ENCODE peak calls at places on chromosomes 5 and 9, in four cellular contexts. One of them, this sample, is unnamed.

GRCh38 chr5:50667079-50667652 is 729 bp downstream of the PARP8 start:
- DNase-seq in H1: peak
- DNase-seq in neuronal stem cell: peak
- DNase-seq in IMR-90: peak
- DNase-seq in this sample: peak

GRCh38 chr9:78613006-78613405 is 316.1 kb downstream of the PSAT1 start:
- DNase-seq in neuronal stem cell: no peak
- DNase-seq in IMR-90: no peak
- DNase-seq in H1: no peak
- DNase-seq in this sample: no peak

GRCh38 chr5:79077680-79078365 is 8.3 kb downstream of the BHMT2 start:
- DNase-seq in neuronal stem cell: no peak
- DNase-seq in H1: no peak
- DNase-seq in IMR-90: peak
- DNase-seq in this sample: peak

GRCh38 chr9:123239726-123240125 is 28.7 kb downstream of the STRBP start:
- DNase-seq in H1: no peak
- DNase-seq in neuronal stem cell: no peak
- DNase-seq in IMR-90: no peak
- DNase-seq in this sample: no peak

GRCh38 chr9:124132671-124133147 is 121.1 kb downstream of the LHX2 start:
- DNase-seq in IMR-90: peak
- DNase-seq in H1: no peak
- DNase-seq in neuronal stem cell: no peak
- DNase-seq in this sample: no peak

GRCh38 chr5:58410441-58410840 is 49.4 kb downstream of the PLK2 start:
- DNase-seq in neuronal stem cell: no peak
- DNase-seq in IMR-90: peak
- DNase-seq in H1: no peak
- DNase-seq in this sample: peak

GRCh38 chr9:113652355-113653152 is 189.0 kb downstream of the RGS3 start:
- DNase-seq in neuronal stem cell: no peak
- DNase-seq in IMR-90: no peak
- DNase-seq in H1: no peak
- DNase-seq in this sample: no peak

GRCh38 chr9:90830977-90831376 is 29.4 kb downstream of the SYK start:
- DNase-seq in H1: no peak
- DNase-seq in IMR-90: no peak
- DNase-seq in neuronal stem cell: no peak
- DNase-seq in this sample: no peak

GRCh38 chr5:14728109-14728938 is 63.8 kb downstream of the OTULIN start:
- DNase-seq in IMR-90: no peak
- DNase-seq in neuronal stem cell: peak
- DNase-seq in H1: peak
- DNase-seq in this sample: no peak

GRCh38 chr9:78149738-78150291 is 86.1 kb upstream of the CEP78 start:
- DNase-seq in H1: no peak
- DNase-seq in IMR-90: no peak
- DNase-seq in neuronal stem cell: no peak
- DNase-seq in this sample: no peak

GRCh38 chr5:1967716-1968115 is 85.0 kb upstream of the IRX4 start:
- DNase-seq in IMR-90: no peak
- DNase-seq in H1: no peak
- DNase-seq in neuronal stem cell: no peak
- DNase-seq in this sample: no peak

GRCh38 chr9:97322105-97322504 is 14.6 kb downstream of the CCDC180 start:
- DNase-seq in IMR-90: no peak
- DNase-seq in H1: no peak
- DNase-seq in neuronal stem cell: no peak
- DNase-seq in this sample: no peak

GRCh38 chr9:94870793-94871558 is 144.5 kb downstream of the AOPEP start:
- DNase-seq in neuronal stem cell: no peak
- DNase-seq in IMR-90: no peak
- DNase-seq in H1: peak
- DNase-seq in this sample: peak

GRCh38 chr5:34639852-34640626 is 16.1 kb upstream of the RAI14 start:
- DNase-seq in H1: no peak
- DNase-seq in IMR-90: peak
- DNase-seq in neuronal stem cell: no peak
- DNase-seq in this sample: no peak

GRCh38 chr5:138438724-138439536 is at the start of gene REEP2:
- DNase-seq in H1: peak
- DNase-seq in IMR-90: peak
- DNase-seq in neuronal stem cell: peak
- DNase-seq in this sample: peak

GRCh38 chr9:98046161-98046543 is 10.4 kb upstream of the NANS start:
- DNase-seq in neuronal stem cell: no peak
- DNase-seq in IMR-90: no peak
- DNase-seq in H1: no peak
- DNase-seq in this sample: no peak

GRCh38 chr5:180052211-180052818 is 19.2 kb downstream of the RNF130 start:
- DNase-seq in neuronal stem cell: no peak
- DNase-seq in IMR-90: no peak
- DNase-seq in H1: no peak
- DNase-seq in this sample: no peak

GRCh38 chr5:135539430-135540005 is 3.8 kb upstream of the NEUROG1 start:
- DNase-seq in IMR-90: no peak
- DNase-seq in neuronal stem cell: no peak
- DNase-seq in H1: no peak
- DNase-seq in this sample: no peak

GRCh38 chr9:126162611-126163381 is 163.8 kb upstream of the MVB12B start:
- DNase-seq in neuronal stem cell: no peak
- DNase-seq in H1: peak
- DNase-seq in IMR-90: no peak
- DNase-seq in this sample: no peak

GRCh38 chr9:115127191-115127817 is 9.3 kb upstream of the TNC start:
- DNase-seq in IMR-90: peak
- DNase-seq in neuronal stem cell: no peak
- DNase-seq in H1: no peak
- DNase-seq in this sample: peak

GRCh38 chr5:75050415-75050814 is 1.9 kb downstream of the GCNT4 start:
- DNase-seq in H1: peak
- DNase-seq in IMR-90: no peak
- DNase-seq in neuronal stem cell: no peak
- DNase-seq in this sample: peak

GRCh38 chr9:34559616-34560546 is 29.6 kb downstream of the CNTFR start:
- DNase-seq in IMR-90: peak
- DNase-seq in H1: no peak
- DNase-seq in neuronal stem cell: no peak
- DNase-seq in this sample: peak

GRCh38 chr5:53253421-53253871 is 143.9 kb upstream of the MOCS2 start:
- DNase-seq in IMR-90: peak
- DNase-seq in H1: no peak
- DNase-seq in neuronal stem cell: no peak
- DNase-seq in this sample: peak

GRCh38 chr5:761854-762685 is 22.5 kb downstream of the ZDHHC11B start:
- DNase-seq in neuronal stem cell: no peak
- DNase-seq in IMR-90: no peak
- DNase-seq in H1: no peak
- DNase-seq in this sample: no peak

GRCh38 chr5:60343102-60343501 is 356.9 kb downstream of the DEPDC1B start:
- DNase-seq in IMR-90: no peak
- DNase-seq in H1: no peak
- DNase-seq in neuronal stem cell: no peak
- DNase-seq in this sample: no peak

DNA sequence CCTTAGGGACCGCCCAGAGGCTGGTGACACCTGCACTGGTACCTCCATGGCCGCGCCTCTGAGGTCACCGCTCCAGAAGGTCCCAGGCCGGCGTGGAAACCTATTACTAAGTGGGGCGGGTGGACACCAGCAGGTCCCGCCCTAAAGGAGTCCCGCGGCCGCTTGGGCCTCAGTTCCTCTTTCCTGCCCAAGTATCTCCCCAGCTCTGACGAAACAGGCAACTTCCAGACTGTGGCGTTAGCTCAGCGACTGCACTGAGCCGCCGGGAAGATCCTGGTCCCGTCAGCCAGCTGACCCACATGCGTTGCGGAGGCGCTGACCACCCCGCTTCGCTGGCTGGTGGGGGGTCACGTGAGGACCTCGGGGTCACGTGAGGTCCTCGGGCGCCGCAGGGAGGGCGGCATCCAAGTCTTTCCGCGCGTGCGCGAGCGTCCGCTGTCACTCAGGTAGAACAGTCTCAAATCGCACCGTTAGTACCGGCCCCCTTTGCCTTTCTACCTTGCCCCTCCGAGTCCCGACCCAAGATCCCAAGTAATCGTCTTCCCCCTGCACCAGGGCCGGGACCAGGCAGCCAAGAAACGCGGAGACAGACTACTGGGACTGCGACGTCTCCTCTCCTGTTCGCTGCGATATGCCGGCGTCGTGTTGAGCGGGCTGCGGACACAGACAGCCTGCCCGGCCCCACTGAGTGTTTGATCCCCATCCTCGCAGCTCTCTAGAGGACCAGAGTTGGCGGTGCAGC is 53.7 kb upstream of the KDM4C start:
- DNase-seq in H1: peak
- DNase-seq in neuronal stem cell: peak
- DNase-seq in IMR-90: peak
- DNase-seq in this sample: peak
- H4K8ac ChIP-seq in H1: peak
- H4K8ac ChIP-seq in neuronal stem cell: no peak
- H4K8ac ChIP-seq in IMR-90: peak
- H4K8ac ChIP-seq in this sample: peak

GRCh38 chr5:72509401-72509800 is 2.2 kb upstream of the ZNF366 start:
- DNase-seq in IMR-90: no peak
- DNase-seq in neuronal stem cell: no peak
- DNase-seq in H1: no peak
- DNase-seq in this sample: no peak

GRCh38 chr5:72510610-72511121 is 3.5 kb upstream of the ZNF366 start:
- DNase-seq in IMR-90: peak
- DNase-seq in H1: no peak
- DNase-seq in neuronal stem cell: no peak
- DNase-seq in this sample: peak

GRCh38 chr5:72515211-72515610 is 8.0 kb upstream of the ZNF366 start:
- DNase-seq in H1: no peak
- DNase-seq in IMR-90: no peak
- DNase-seq in neuronal stem cell: no peak
- DNase-seq in this sample: no peak

GRCh38 chr5:72511371-72512178 is 4.4 kb upstream of the ZNF366 start:
- DNase-seq in neuronal stem cell: no peak
- DNase-seq in IMR-90: peak
- DNase-seq in H1: no peak
- DNase-seq in this sample: peak

DNA sequence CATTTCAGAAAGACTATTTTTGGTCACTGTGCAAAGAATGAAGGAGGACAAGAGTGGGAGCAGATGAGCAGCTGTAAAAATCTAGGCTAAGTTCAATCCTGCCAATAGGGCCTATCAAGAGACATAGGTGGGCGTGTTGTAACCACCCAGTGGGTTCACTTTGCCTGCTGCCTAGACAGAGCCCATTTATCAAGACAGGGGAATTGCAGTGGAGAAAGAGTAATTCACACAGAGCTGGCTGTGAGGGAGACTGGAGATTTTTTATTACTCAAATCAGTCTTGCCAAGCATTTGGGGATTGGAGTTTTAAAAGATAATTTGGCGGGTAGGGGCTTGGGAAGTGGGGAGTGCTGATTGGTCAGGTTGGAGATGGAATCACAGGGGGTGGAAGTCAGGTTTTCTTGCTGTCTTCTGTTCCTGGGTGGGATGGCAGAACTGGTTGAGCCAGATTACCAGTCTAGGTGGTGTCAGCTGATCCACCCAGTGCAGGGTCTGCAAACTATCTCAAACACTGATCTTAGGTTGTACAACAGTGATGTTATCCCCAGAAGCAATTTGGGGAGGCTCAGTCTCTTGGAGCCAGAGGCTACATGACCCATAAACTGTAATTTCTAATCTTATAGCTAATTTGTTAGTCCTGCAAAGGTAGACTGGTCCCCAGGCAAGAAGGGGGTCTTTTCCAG is 5.1 kb upstream of the ZNF366 start:
- DNase-seq in H1: no peak
- DNase-seq in neuronal stem cell: no peak
- DNase-seq in IMR-90: no peak
- DNase-seq in this sample: no peak
- H3K14ac ChIP-seq in H1: no peak
- H3K14ac ChIP-seq in neuronal stem cell: no peak
- H3K14ac ChIP-seq in IMR-90: peak
- H3K14ac ChIP-seq in this sample: no peak

GRCh38 chr5:143037708-143038107 is 267.5 kb downstream of the ARHGAP26 start:
- DNase-seq in IMR-90: no peak
- DNase-seq in H1: no peak
- DNase-seq in neuronal stem cell: no peak
- DNase-seq in this sample: no peak
- H2BK15ac ChIP-seq in IMR-90: peak
- H2BK15ac ChIP-seq in H1: no peak
- H2BK15ac ChIP-seq in neuronal stem cell: no peak
- H2BK15ac ChIP-seq in this sample: no peak

DNA sequence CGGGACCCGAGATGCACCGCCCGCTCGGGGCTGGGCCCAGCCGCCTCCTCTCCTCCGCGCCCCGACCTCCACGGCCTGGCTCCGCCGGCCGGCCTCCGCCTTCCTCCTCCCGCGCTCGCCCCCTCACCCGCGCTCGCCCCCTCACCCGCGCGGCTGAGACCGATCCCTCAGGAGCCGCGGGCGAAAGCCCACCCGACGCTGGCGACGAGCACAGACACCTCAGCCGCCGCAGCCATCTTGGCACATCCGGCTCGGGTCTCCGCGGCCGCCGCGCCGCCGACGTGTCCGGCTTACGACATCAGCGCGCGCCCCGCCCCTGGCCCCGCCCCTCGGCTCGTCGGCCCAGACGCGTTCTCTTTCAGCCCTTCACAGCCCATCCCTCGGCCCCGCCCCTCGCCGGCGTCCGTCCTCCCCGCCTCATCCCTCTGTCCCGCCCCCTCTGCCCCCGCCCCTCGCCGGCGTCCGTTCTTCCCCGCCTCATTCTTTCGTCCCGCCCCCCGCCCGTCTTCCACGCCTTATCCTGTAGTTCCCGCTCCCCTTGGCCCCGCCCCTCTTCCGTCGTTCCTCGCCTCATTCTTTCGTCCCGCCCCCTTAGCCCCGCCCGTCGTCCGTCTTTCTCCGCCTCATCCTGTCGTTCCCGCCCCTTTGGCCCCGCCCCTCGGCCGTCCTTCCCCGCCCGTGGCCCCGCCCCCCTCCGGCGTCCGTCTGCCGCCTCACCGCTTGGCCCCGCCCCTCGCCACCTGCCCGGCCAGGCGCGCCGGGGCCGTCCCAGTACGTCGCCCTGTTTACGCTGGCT is at the start of gene SEC16A:
- DNase-seq in H1: peak
- DNase-seq in neuronal stem cell: peak
- DNase-seq in IMR-90: peak
- DNase-seq in this sample: peak
- H4K8ac ChIP-seq in H1: peak
- H4K8ac ChIP-seq in neuronal stem cell: peak
- H4K8ac ChIP-seq in IMR-90: peak
- H4K8ac ChIP-seq in this sample: peak

GRCh38 chr5:175288048-175288621 is 155.8 kb downstream of the DRD1 start:
- DNase-seq in IMR-90: peak
- DNase-seq in H1: no peak
- DNase-seq in neuronal stem cell: no peak
- DNase-seq in this sample: no peak

GRCh38 chr5:175286981-175287380 is 157.0 kb downstream of the DRD1 start:
- DNase-seq in IMR-90: no peak
- DNase-seq in neuronal stem cell: no peak
- DNase-seq in H1: no peak
- DNase-seq in this sample: no peak

GRCh38 chr5:175285263-175285662 is 158.7 kb downstream of the DRD1 start:
- DNase-seq in neuronal stem cell: no peak
- DNase-seq in H1: no peak
- DNase-seq in IMR-90: peak
- DNase-seq in this sample: no peak

GRCh38 chr5:175284806-175285205 is 159.2 kb downstream of the DRD1 start:
- DNase-seq in neuronal stem cell: no peak
- DNase-seq in H1: no peak
- DNase-seq in IMR-90: no peak
- DNase-seq in this sample: no peak

GRCh38 chr5:175290379-175290778 is 153.6 kb downstream of the DRD1 start:
- DNase-seq in neuronal stem cell: no peak
- DNase-seq in IMR-90: no peak
- DNase-seq in H1: no peak
- DNase-seq in this sample: no peak
- H3K14ac ChIP-seq in neuronal stem cell: no peak
- H3K14ac ChIP-seq in IMR-90: no peak
- H3K14ac ChIP-seq in H1: no peak
- H3K14ac ChIP-seq in this sample: no peak

This sample was measured in mesenchymal stem cell.